ENCODE peak calls at places on chromosome 12, in five cellular contexts. R is hepatocyte, K is HFFc6, A is endothelial cell, T is NCI-H69. F is an unnamed sample.

GRCh38 chr12:106976013-106976658 is 10.8 kb downstream of the MTERF2 start:
- DNase-seq in T (peak), K (no peak), A (no peak), R (peak), F (no peak)

GRCh38 chr12:102765736-102766135 is 151.3 kb downstream of the PAH start:
- DNase-seq in T (no peak), A (no peak), R (no peak), K (no peak), F (no peak)

GRCh38 chr12:56668197-56668457 is 20.0 kb downstream of the PTGES3 start:
- DNase-seq in T (no peak), A (no peak), K (no peak), R (no peak), F (no peak)

GRCh38 chr12:3009780-3010179 is 50.6 kb downstream of the TEAD4 start:
- DNase-seq in R (no peak), K (no peak), A (no peak), T (no peak), F (no peak)

GRCh38 chr12:65798903-65799302 is 25.4 kb upstream of the HMGA2 start:
- DNase-seq in K (no peak), A (no peak), R (no peak), T (no peak), F (no peak)

GRCh38 chr12:38669530-38669929 is 235.9 kb downstream of the CPNE8 start:
- DNase-seq in K (no peak), A (no peak), T (no peak), R (peak), F (no peak)

GRCh38 chr12:112121780-112122565 is 3.4 kb upstream of the TRAFD1 start:
- DNase-seq in A (no peak), R (peak), T (no peak), K (peak), F (no peak)

GRCh38 chr12:23630524-23630923 is 318.9 kb downstream of the SOX5 start:
- DNase-seq in K (no peak), A (no peak), R (no peak), T (no peak), F (no peak)

GRCh38 chr12:30806989-30807694 is 52.4 kb upstream of the CAPRIN2 start:
- DNase-seq in R (peak), T (peak), A (peak), K (peak), F (no peak)

GRCh38 chr12:124440841-124441381 is 126.5 kb downstream of the NCOR2 start:
- DNase-seq in T (no peak), K (no peak), A (no peak), R (no peak), F (no peak)

GRCh38 chr12:53788892-53789291 is 37.1 kb upstream of the CISTR start:
- DNase-seq in T (no peak), K (no peak), R (no peak), A (no peak), F (no peak)

GRCh38 chr12:129193263-129193871 is 340.1 kb downstream of the GLT1D1 start:
- DNase-seq in R (no peak), A (no peak), K (no peak), T (no peak), F (no peak)

GRCh38 chr12:2179953-2180736 is 127.4 kb downstream of the CACNA1C start:
- DNase-seq in K (peak), T (no peak), R (peak), A (no peak), F (no peak)

GRCh38 chr12:68905731-68906130 is 27.2 kb downstream of the CPM start:
- DNase-seq in R (no peak), K (no peak), A (no peak), T (no peak), F (no peak)

GRCh38 chr12:79086546-79086945 is 222.0 kb downstream of the SYT1 start:
- DNase-seq in A (no peak), K (peak), R (no peak), T (no peak), F (no peak)

GRCh38 chr12:121190523-121191031 is 19.4 kb upstream of the P2RX4 start:
- DNase-seq in A (no peak), K (peak), R (peak), T (no peak), F (no peak)

GRCh38 chr12:50745861-50746260 is 18.0 kb upstream of the ATF1 start:
- DNase-seq in R (no peak), A (no peak), T (no peak), K (no peak), F (no peak)

GRCh38 chr12:30882706-30883105 is 43.8 kb upstream of the TSPAN11 start:
- DNase-seq in K (no peak), R (no peak), A (no peak), T (peak), F (no peak)

GRCh38 chr12:3881208-3881980 is 8.2 kb upstream of the PARP11 start:
- DNase-seq in T (no peak), R (no peak), K (no peak), A (no peak), F (no peak)

GRCh38 chr12:49049566-49050224 is 10.9 kb downstream of the KMT2D start:
- DNase-seq in K (peak), R (no peak), A (no peak), T (no peak), F (no peak)

GRCh38 chr12:108886873-108887629 is 7.2 kb downstream of the DAO start:
- DNase-seq in R (no peak), A (no peak), K (no peak), T (no peak), F (no peak)

GRCh38 chr12:55995366-55995765 is 1.7 kb upstream of the SUOX start:
- DNase-seq in T (no peak), R (no peak), K (no peak), A (no peak), F (no peak)

GRCh38 chr12:109927622-109928021 is 27.5 kb downstream of the TCHP start:
- DNase-seq in T (peak), R (peak), K (peak), A (peak), F (peak)